ENCODE peak calls at places on chromosome 16, in four cellular contexts. F, C, Y and T are unnamed samples.

GRCh38 chr16:48381201-48381600 is 4.0 kb downstream of the SIAH1 start:
- DNase-seq in Y (no peak), C (peak; percentile 60), F (no peak), T (no peak)

GRCh38 chr16:67198238-67198734 is 645 bp upstream of the ELMO3 start:
- DNase-seq in C (peak; percentile 40), Y (peak; percentile 59), F (no peak), T (no peak)

GRCh38 chr16:4200000-4200780 is 41.7 kb downstream of the SRL start:
- DNase-seq in Y (peak; percentile 77), F (no peak), C (peak; percentile 46), T (peak; percentile 59)

GRCh38 chr16:66199189-66199588 is 167.3 kb upstream of the CDH5 start:
- DNase-seq in C (peak; percentile 68), F (no peak), Y (peak; percentile 18), T (no peak)

GRCh38 chr16:1706386-1707192 is 594 bp downstream of the MAPK8IP3 start:
- DNase-seq in Y (no peak), F (no peak), C (peak; percentile 34), T (peak; percentile 52)

GRCh38 chr16:27526169-27526568 is 23.5 kb downstream of the GTF3C1 start:
- DNase-seq in C (no peak), F (no peak), Y (no peak), T (no peak)

GRCh38 chr16:15919331-15919730 is 30.1 kb upstream of the ABCC1 start:
- DNase-seq in Y (no peak), F (no peak), C (no peak), T (no peak)

GRCh38 chr16:51157698-51158097 is 6.6 kb upstream of the SALL1 start:
- DNase-seq in Y (no peak), F (no peak), C (no peak), T (no peak)

GRCh38 chr16:745739-746138 is 4.9 kb upstream of the CIAO3 start:
- DNase-seq in F (no peak), C (no peak), Y (peak; percentile 46), T (no peak)